ENCODE peak calls at places on chromosomes 11 and 22, in five cellular contexts. B is right lobe of liver, I is spleen, S is neural progenitor cell, P is AG04450. Q is an unnamed sample.

GRCh38 chr11:108239076-108239475 is 16.2 kb downstream of the ATM start:
- DNase-seq in S (no peak), B (no peak), P (no peak), I (no peak), Q (no peak)

GRCh38 chr11:83033972-83034672 is 37.6 kb downstream of the RAB30 start:
- DNase-seq in I (no peak), B (no peak), P (no peak), S (peak; percentile 35), Q (no peak)

GRCh38 chr11:68271023-68271780 is 571 bp downstream of the C11orf24 start:
- DNase-seq in I (peak; percentile 86), P (peak; percentile 61), S (peak; percentile 89), B (peak; percentile 55), Q (no peak)

GRCh38 chr11:130211781-130212401 is 52.3 kb downstream of the ST14 start:
- DNase-seq in P (no peak), B (no peak), S (no peak), I (peak; percentile 77), Q (no peak)

GRCh38 chr11:19715373-19715772 is 2.7 kb downstream of the NAV2 start:
- DNase-seq in B (peak; percentile 55), S (no peak), P (peak; percentile 81), I (no peak), Q (peak; percentile 52)

GRCh38 chr11:44730775-44731174 is 4.0 kb downstream of the TSPAN18 start:
- DNase-seq in B (no peak), P (no peak), I (no peak), S (no peak), Q (no peak)

GRCh38 chr11:119729581-119730346 is 764 bp upstream of the NECTIN1 start:
- DNase-seq in I (peak; percentile 85), P (peak; percentile 18), B (peak; percentile 78), S (peak; percentile 59), Q (no peak)

GRCh38 chr11:111291764-111292163 is 6.6 kb upstream of the POU2AF3 start:
- DNase-seq in S (no peak), I (no peak), P (no peak), B (no peak), Q (no peak)

GRCh38 chr11:17014774-17015638 is 792 bp upstream of the PLEKHA7 start:
- DNase-seq in I (no peak), P (no peak), S (peak; percentile 82), B (no peak), Q (peak; percentile 73)

GRCh38 chr11:57387284-57388030 is 3.0 kb downstream of the PRG2 start:
- DNase-seq in P (no peak), I (no peak), B (peak; percentile 42), S (no peak), Q (no peak)

GRCh38 chr11:17473071-17473744 is 3.4 kb downstream of the ABCC8 start:
- DNase-seq in I (no peak), P (no peak), S (peak; percentile 84), B (no peak), Q (no peak)

GRCh38 chr11:34313099-34313517 is 44.7 kb downstream of the ABTB2 start:
- DNase-seq in B (no peak), I (no peak), S (no peak), P (no peak), Q (no peak)

GRCh38 chr22:46275455-46276129 is 7.8 kb downstream of the TTC38 start:
- DNase-seq in B (no peak), P (no peak), S (no peak), I (no peak), Q (no peak)

GRCh38 chr22:29912141-29912540 is 29.2 kb downstream of the MTMR3 start:
- DNase-seq in I (no peak), B (no peak), S (no peak), P (no peak), Q (no peak)
- H3K27ac ChIP-seq in I (no peak overlapping the region), B (no peak overlapping the region), S (no peak overlapping the region), P (no peak overlapping the region), Q (no peak overlapping the region)

DNA sequence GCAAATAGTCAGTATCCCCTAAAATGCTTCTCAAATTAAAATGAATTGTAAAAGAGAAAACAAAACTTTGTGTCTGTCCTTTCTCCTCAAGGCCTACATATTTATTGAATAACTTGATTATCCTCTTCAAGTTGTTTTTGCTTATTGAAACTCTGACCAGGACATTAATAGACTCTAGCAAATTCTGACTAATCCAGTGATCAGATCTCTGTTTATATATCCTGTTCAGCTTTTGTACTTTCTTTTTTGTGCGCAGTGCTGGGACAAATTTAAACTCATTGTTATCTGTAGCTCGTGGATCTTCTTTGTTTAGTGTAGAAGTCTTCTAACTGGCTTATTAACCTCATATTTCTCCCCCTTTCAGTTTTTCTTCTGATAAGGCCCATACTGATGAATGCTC is 139.9 kb upstream of the SORL1-AS1 start:
- DNase-seq in I (no peak), P (no peak), B (no peak), S (no peak), Q (no peak)
- H3K27ac ChIP-seq in I (no peak overlapping the region), P (peak overlapping the region; percentile 49), B (peak overlapping the region; percentile 5), S (no peak overlapping the region), Q (no peak overlapping the region)

GRCh38 chr22:19868773-19869471 is 14.2 kb upstream of the GNB1L start:
- DNase-seq in B (no peak), S (no peak), P (no peak), I (peak; percentile 62), Q (no peak)

GRCh38 chr22:19869497-19870152 is 15.0 kb upstream of the GNB1L start:
- DNase-seq in B (peak; percentile 17), P (no peak), I (peak; percentile 73), S (no peak), Q (no peak)

GRCh38 chr22:19867617-19868016 is 12.9 kb upstream of the GNB1L start:
- DNase-seq in P (no peak), B (peak; percentile 13), S (no peak), I (peak; percentile 25), Q (no peak)

GRCh38 chr22:19866665-19867009 is 12.0 kb upstream of the GNB1L start:
- DNase-seq in I (no peak), P (no peak), S (no peak), B (no peak), Q (no peak)

GRCh38 chr22:19868333-19868732 is 13.7 kb upstream of the GNB1L start:
- DNase-seq in S (no peak), P (no peak), B (no peak), I (no peak), Q (no peak)
- H3K27ac ChIP-seq in S (no peak overlapping the region), P (no peak overlapping the region), B (no peak overlapping the region), I (no peak overlapping the region), Q (peak overlapping the region; percentile 51)

DNA sequence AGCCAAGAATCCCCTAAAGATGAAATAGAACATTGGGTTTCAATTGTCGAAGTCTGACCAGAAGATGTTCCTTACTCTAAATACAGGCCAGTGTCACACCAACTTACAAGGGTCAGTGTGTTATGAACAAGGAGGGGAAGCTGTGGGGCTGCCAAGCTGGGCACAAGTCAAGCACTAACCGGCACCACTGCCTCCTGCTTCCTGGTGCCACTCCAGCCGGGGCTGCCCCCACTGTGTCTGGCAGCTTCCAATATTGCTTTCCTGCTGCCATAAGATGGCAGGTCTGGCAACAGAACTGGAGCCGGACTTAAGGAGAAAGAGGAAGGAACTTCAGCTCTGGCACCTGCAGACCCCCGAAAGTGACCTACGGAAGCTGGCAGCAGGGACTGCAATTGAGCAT is 13.7 kb upstream of the VPS37C start:
- DNase-seq in B (no peak), P (no peak), I (no peak), S (no peak), Q (no peak)
- H3K27ac ChIP-seq in B (no peak overlapping the region), P (no peak overlapping the region), I (no peak overlapping the region), S (no peak overlapping the region), Q (no peak overlapping the region)

GRCh38 chr22:27797793-27798525 is 3.6 kb downstream of the MN1 start:
- DNase-seq in S (peak; percentile 57), P (no peak), I (no peak), B (no peak), Q (no peak)
- H3K27ac ChIP-seq in S (no peak overlapping the region), P (no peak overlapping the region), I (no peak overlapping the region), B (no peak overlapping the region), Q (no peak overlapping the region)

DNA sequence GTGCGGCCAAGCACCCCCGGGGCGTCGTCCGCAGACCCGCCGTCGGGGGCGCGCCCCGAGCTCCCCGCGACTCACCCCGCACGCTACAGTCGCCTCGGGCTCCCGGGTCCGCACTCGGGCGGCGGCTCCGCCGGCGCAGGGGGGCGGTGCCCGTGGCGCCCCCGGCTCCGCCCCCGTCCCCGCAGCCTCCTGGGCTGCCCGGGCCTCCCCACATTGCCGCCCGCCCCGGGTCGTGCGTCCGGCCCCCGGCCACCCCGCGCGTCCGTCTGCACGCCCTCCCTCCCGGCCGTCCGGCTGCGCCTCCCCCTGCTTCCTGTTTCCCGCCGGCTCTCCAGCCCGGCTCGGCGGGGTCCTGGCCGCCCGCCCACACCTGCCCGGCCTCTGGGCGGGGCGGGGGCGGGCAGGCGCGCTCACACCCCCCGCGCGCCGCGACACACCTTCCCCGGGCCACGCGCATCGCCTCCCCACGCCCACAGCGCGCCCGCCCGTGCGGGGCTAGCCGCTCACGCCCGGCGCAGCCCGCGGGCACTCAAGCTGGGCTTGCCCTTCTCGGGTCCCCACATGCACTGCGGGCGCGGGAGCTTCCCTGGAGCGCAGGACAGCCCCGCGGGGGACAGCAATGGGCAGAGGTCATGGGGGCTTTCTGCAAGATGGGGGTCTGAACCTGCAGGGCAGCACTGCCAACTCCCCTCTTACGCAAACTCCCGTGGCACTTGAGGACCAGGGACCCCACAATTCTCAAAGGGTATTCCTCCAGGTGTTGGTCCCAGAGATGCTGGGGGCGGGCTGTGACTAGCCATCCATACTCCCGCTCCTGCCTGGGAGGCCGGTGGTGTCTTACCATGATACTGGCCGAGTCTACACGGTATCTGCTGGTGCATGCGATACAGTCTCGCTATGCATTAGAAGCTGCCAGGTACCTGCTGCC is at the start of gene CARD10:
- DNase-seq in P (no peak), S (peak; percentile 67), I (no peak), B (peak; percentile 79), Q (no peak)
- H3K27ac ChIP-seq in P (no peak within 1 kb of the TSS), S (no peak within 1 kb of the TSS), I (peak within 1 kb of the TSS; percentile 58), B (peak within 1 kb of the TSS; percentile 62), Q (peak within 1 kb of the TSS; percentile 76)

DNA sequence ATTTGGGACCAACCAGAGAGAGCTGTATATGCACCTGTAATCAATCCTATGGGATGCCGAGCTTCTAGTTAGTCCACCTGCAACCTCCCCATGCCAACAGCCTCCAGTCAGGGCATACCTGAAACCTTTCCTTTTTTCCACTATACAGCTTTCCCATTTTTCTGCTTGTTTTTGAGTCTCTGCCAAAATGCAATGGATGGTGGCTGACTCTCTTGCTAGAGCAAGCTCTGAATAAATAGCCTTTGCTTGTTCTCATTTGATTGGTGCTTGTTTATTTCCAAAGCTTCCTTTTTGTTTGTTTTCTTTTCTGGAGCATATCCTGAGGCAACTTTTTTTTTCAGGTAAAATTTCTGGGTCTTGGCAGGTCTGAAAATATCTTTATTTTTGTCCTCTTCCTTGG is 58.0 kb upstream of the PLET1 start:
- DNase-seq in B (no peak), S (no peak), P (no peak), I (no peak), Q (no peak)
- H3K27ac ChIP-seq in B (peak overlapping the region; percentile 19), S (no peak overlapping the region), P (peak overlapping the region; percentile 77), I (no peak overlapping the region), Q (peak overlapping the region; percentile 15)